ENCODE peak calls at places on chromosomes 1 and 21, in six cellular contexts. J is tibial artery; M is CD8-positive, alpha-beta T cell; E is fibroblast of lung; H is neuronal stem cell; Z is hepatocyte. P is an unnamed sample.

GRCh38 chr21:32516729-32517649 is 68.3 kb downstream of the TCP10L start:
- DNase-seq in J (no peak), M (no peak), E (peak; percentile 97), H (no peak), Z (peak; percentile 28), P (no peak)

GRCh38 chr1:222331765-222332164 is 216.1 kb downstream of the HHIPL2 start:
- DNase-seq in J (no peak), M (no peak), E (peak; percentile 73), H (no peak), Z (no peak), P (no peak)

GRCh38 chr1:186740324-186740723 is 60.1 kb upstream of the PTGS2 start:
- DNase-seq in J (no peak), M (no peak), E (no peak), H (no peak), Z (no peak), P (no peak)

GRCh38 chr1:209769171-209769904 is 13.5 kb downstream of the TRAF3IP3 start:
- DNase-seq in J (peak; percentile 90), M (peak; percentile 33), E (peak; percentile 93), H (no peak), Z (peak; percentile 24), P (peak; percentile 91)

GRCh38 chr1:248800459-248800858 is 25.3 kb downstream of the SH3BP5L start:
- DNase-seq in J (no peak), M (no peak), E (no peak), H (no peak), Z (no peak), P (no peak)

GRCh38 chr1:72433591-72433990 is 151.3 kb upstream of the NEGR1 start:
- DNase-seq in J (no peak), M (no peak), E (no peak), H (no peak), Z (no peak), P (no peak)

GRCh38 chr1:1614204-1614953 is 921 bp upstream of the MIB2 start:
- DNase-seq in J (no peak), M (peak; percentile 39), E (peak; percentile 90), H (no peak), Z (peak; percentile 88), P (no peak)

GRCh38 chr1:95002657-95003432 is 69.9 kb downstream of the ALG14 start:
- DNase-seq in J (no peak), M (no peak), E (peak; percentile 49), H (no peak), Z (peak; percentile 49), P (no peak)

GRCh38 chr1:167935252-167936067 is 1.0 kb upstream of the DCAF6 start:
- DNase-seq in J (peak; percentile 22), M (no peak), E (peak; percentile 45), H (no peak), Z (peak; percentile 53), P (peak; percentile 54)

GRCh38 chr1:46653405-46653853 is 14.7 kb downstream of the ATPAF1 start:
- DNase-seq in J (no peak), M (no peak), E (peak; percentile 58), H (no peak), Z (peak; percentile 57), P (no peak)

GRCh38 chr21:45818904-45819285 is 162.7 kb upstream of the COL6A1 start:
- DNase-seq in J (no peak), M (peak; percentile 16), E (peak; percentile 86), H (no peak), Z (peak; percentile 69), P (peak; percentile 52)
- H3K27ac ChIP-seq in J (no peak overlapping the region), M (no peak overlapping the region), E (no peak overlapping the region), H (no peak overlapping the region), Z (peak overlapping the region; percentile 52), P (no peak overlapping the region)

GRCh38 chr1:39458991-39459390 is 32.4 kb upstream of the BMP8A start:
- DNase-seq in J (no peak), M (no peak), E (no peak), H (no peak), Z (no peak), P (no peak)
- H3K27ac ChIP-seq in J (no peak overlapping the region), M (no peak overlapping the region), E (no peak overlapping the region), H (no peak overlapping the region), Z (no peak overlapping the region), P (no peak overlapping the region)

GRCh38 chr1:24151175-24151533 is 8.2 kb upstream of the IL22RA1 start:
- DNase-seq in J (no peak), M (no peak), E (no peak), H (peak; percentile 71), Z (peak; percentile 86), P (no peak)
- H3K27ac ChIP-seq in J (no peak overlapping the region), M (no peak overlapping the region), E (no peak overlapping the region), H (peak overlapping the region; percentile 61), Z (peak overlapping the region; percentile 98), P (no peak overlapping the region)

DNA sequence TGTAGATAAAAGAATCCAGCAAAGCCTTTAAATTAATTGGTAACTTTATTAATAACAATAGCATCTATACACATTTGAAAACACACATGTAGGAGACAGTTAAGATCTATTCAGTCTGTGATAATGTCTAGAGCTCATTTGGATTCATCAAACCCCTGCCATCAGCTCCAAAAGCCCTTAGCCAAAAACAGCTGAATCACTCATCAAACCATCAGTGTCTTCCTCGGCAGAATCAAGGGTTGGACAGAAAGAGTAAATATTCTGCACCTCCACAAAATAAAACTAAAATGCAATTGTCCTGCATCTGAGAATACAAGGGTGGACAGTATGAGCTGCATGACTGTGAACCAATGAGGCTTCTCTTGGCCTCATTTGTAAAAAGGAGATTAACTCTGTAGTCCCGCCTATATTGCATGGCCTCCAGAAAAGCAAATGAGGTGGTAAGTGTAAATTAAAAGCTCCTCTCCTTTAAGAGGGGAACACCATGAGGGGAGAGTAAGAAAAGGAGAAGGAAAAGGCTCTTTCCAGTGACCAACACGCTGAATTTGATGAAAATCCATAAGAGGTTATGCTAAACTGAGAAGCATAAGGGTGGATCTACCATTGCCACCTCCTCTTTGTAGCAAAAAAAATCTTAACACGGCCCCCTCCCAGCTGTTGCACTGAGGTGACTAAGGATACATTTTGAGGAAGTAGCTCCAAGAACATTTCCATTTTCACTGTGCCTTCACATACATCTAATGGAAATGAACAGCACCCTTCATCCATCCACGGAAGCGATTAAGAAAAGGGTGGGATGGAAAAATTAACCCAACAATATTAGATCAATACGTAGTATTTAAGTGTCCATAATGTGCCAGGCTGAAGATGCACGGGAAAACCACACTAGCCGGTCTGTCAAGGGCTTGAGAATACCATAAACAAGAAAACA is 14.7 kb upstream of the BOLA1 start:
- DNase-seq in J (no peak), M (no peak), E (peak; percentile 36), H (no peak), Z (peak; percentile 28), P (no peak)
- H3K27ac ChIP-seq in J (peak overlapping the region; percentile 100), M (peak overlapping the region; percentile 95), E (peak overlapping the region; percentile 98), H (peak overlapping the region; percentile 3), Z (peak overlapping the region; percentile 99), P (no peak overlapping the region)

DNA sequence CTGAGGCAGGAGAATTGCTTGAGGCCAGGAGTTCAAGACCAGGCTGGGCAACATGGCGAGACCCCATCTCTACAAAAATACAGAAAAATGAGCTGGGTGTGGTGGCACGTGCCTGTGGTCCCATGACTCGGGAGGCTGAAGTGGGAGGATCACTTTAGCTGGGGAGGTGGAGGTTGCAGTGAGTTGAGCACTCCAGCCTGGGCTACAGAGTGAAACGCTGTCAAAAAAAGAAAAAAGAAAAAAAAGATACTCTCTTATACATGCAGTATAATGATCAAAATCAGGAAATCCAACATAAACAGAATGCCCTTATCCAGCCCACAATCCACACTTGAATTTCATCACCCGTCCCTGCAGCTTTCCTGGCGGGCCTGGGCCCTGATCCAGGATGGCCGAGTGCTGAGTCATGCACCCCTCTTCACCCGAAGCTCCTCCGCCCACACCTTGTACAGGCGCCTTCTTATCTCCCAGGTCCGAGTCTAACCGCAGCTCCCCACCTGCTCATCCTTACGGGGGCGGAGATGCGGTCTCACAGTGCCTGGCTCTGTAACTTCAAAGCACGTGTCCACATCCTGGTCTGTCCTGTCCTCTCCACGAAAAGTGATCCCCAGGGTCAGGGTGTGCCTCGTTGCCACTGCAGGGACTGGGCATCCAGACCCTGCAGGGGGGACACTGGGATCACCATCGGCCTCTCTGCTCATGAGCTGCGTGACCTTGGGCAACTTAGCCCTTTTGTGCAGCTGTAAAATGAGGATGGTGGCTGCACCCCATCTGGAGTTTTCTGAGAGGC is 120.2 kb upstream of the SLC45A1 start:
- DNase-seq in J (peak; percentile 63), M (no peak), E (peak; percentile 99), H (no peak), Z (peak; percentile 82), P (no peak)
- H3K27ac ChIP-seq in J (peak overlapping the region; percentile 96), M (no peak overlapping the region), E (no peak overlapping the region), H (no peak overlapping the region), Z (no peak overlapping the region), P (no peak overlapping the region)

GRCh38 chr1:240602189-240602588 is 9.8 kb downstream of the GREM2 start:
- DNase-seq in J (no peak), M (no peak), E (peak; percentile 50), H (no peak), Z (no peak), P (no peak)
- H3K27ac ChIP-seq in J (no peak overlapping the region), M (no peak overlapping the region), E (no peak overlapping the region), H (no peak overlapping the region), Z (no peak overlapping the region), P (no peak overlapping the region)

DNA sequence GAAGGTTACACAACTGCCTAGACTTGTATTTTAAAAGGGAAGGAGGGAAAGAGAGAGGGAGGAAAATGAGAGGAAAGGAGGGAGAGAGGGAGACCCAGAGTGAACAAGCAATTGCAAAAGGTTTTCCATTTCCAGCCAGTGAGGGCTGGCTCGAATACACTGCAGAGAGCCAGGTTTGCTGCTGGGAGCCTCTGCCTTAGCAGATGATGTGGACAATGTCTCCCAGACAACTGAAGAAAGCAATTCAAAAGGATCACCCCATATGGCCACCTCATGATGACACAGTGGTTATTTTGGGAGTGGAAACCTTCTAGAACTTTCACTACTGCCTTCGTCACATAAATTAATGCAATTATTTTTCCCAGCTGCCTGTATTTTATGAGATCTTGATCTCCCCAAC is 86.4 kb downstream of the BCAR3 start:
- DNase-seq in J (no peak), M (no peak), E (peak; percentile 49), H (no peak), Z (no peak), P (no peak)
- H3K27ac ChIP-seq in J (no peak overlapping the region), M (no peak overlapping the region), E (peak overlapping the region; percentile 31), H (no peak overlapping the region), Z (peak overlapping the region; percentile 92), P (no peak overlapping the region)